ENCODE peak calls at places on chromosomes 11 and 22, in four cellular contexts. One of them, this sample, is unnamed.

GRCh38 chr11:123212406-123212805 is 17.4 kb upstream of the CLMP start:
- DNase-seq in AG04450: no peak
- DNase-seq in Calu3: no peak
- DNase-seq in neural crest cell: no peak
- DNase-seq in this sample: no peak

GRCh38 chr11:27238811-27239210 is 124.2 kb downstream of the CCDC34 start:
- DNase-seq in Calu3: no peak
- DNase-seq in AG04450: no peak
- DNase-seq in neural crest cell: no peak
- DNase-seq in this sample: no peak

GRCh38 chr22:20551805-20552449 is 44.5 kb downstream of the MED15 start:
- DNase-seq in AG04450: no peak
- DNase-seq in neural crest cell: no peak
- DNase-seq in Calu3: no peak
- DNase-seq in this sample: peak

GRCh38 chr22:30424471-30425326 is 869 bp upstream of the MTFP1 start:
- DNase-seq in neural crest cell: peak
- DNase-seq in AG04450: no peak
- DNase-seq in Calu3: peak
- DNase-seq in this sample: no peak

GRCh38 chr22:45968003-45968650 is 8.8 kb downstream of the WNT7B start:
- DNase-seq in AG04450: no peak
- DNase-seq in Calu3: no peak
- DNase-seq in neural crest cell: no peak
- DNase-seq in this sample: no peak

GRCh38 chr11:102920118-102920684 is 35.3 kb downstream of the MMP13 start:
- DNase-seq in Calu3: no peak
- DNase-seq in neural crest cell: no peak
- DNase-seq in AG04450: no peak
- DNase-seq in this sample: no peak

GRCh38 chr11:78290293-78291176 is 101.8 kb downstream of the USP35 start:
- DNase-seq in AG04450: peak
- DNase-seq in neural crest cell: no peak
- DNase-seq in Calu3: peak
- DNase-seq in this sample: no peak

GRCh38 chr11:118001494-118001971 is 15.3 kb downstream of the IL10RA start:
- DNase-seq in AG04450: no peak
- DNase-seq in neural crest cell: no peak
- DNase-seq in Calu3: no peak
- DNase-seq in this sample: no peak

GRCh38 chr11:17129003-17129402 is 51.5 kb upstream of the RPS13 start:
- DNase-seq in AG04450: no peak
- DNase-seq in neural crest cell: no peak
- DNase-seq in Calu3: no peak
- DNase-seq in this sample: no peak

GRCh38 chr11:13364388-13364787 is 86.8 kb downstream of the BMAL1 start:
- DNase-seq in AG04450: no peak
- DNase-seq in Calu3: no peak
- DNase-seq in neural crest cell: no peak
- DNase-seq in this sample: no peak

GRCh38 chr11:116731097-116731761 is 41.6 kb downstream of the BUD13 start:
- DNase-seq in AG04450: no peak
- DNase-seq in neural crest cell: peak
- DNase-seq in Calu3: no peak
- DNase-seq in this sample: no peak

GRCh38 chr22:33272180-33272579 is 214.0 kb upstream of the SYN3 start:
- DNase-seq in Calu3: no peak
- DNase-seq in neural crest cell: no peak
- DNase-seq in AG04450: no peak
- DNase-seq in this sample: no peak

GRCh38 chr11:65743928-65744698 is 23.5 kb upstream of the RNASEH2C start:
- DNase-seq in Calu3: peak
- DNase-seq in AG04450: no peak
- DNase-seq in neural crest cell: peak
- DNase-seq in this sample: no peak

GRCh38 chr11:7062534-7062933 is 26.3 kb upstream of the RBMXL2 start:
- DNase-seq in Calu3: no peak
- DNase-seq in AG04450: no peak
- DNase-seq in neural crest cell: no peak
- DNase-seq in this sample: no peak

GRCh38 chr11:3164540-3165151 is 464 bp downstream of the OSBPL5 start:
- DNase-seq in AG04450: no peak
- DNase-seq in Calu3: no peak
- DNase-seq in neural crest cell: no peak
- DNase-seq in this sample: peak

GRCh38 chr11:106961048-106961447 is 57.2 kb downstream of the GUCY1A2 start:
- DNase-seq in AG04450: no peak
- DNase-seq in neural crest cell: no peak
- DNase-seq in Calu3: no peak
- DNase-seq in this sample: no peak

GRCh38 chr11:96162816-96163499 is 180.0 kb downstream of the MAML2 start:
- DNase-seq in neural crest cell: no peak
- DNase-seq in Calu3: no peak
- DNase-seq in AG04450: peak
- DNase-seq in this sample: no peak

GRCh38 chr11:134045799-134046635 is 22.9 kb upstream of the JAM3 start:
- DNase-seq in Calu3: peak
- DNase-seq in AG04450: no peak
- DNase-seq in neural crest cell: no peak
- DNase-seq in this sample: peak

GRCh38 chr11:3095712-3096361 is 38.6 kb upstream of the CARS1 start:
- DNase-seq in neural crest cell: no peak
- DNase-seq in Calu3: no peak
- DNase-seq in AG04450: peak
- DNase-seq in this sample: no peak

GRCh38 chr11:68942751-68943271 is 38.0 kb downstream of the MRGPRD start:
- DNase-seq in Calu3: no peak
- DNase-seq in neural crest cell: no peak
- DNase-seq in AG04450: no peak
- DNase-seq in this sample: no peak

GRCh38 chr22:23553922-23554870 is 25.9 kb downstream of the IGLL1 start:
- DNase-seq in Calu3: no peak
- DNase-seq in AG04450: no peak
- DNase-seq in neural crest cell: no peak
- DNase-seq in this sample: no peak

GRCh38 chr11:119479685-119480275 is 56.8 kb upstream of the THY1 start:
- DNase-seq in neural crest cell: no peak
- DNase-seq in Calu3: no peak
- DNase-seq in AG04450: no peak
- DNase-seq in this sample: no peak

GRCh38 chr11:1440066-1440465 is 46.5 kb downstream of the MOB2 start:
- DNase-seq in Calu3: no peak
- DNase-seq in AG04450: no peak
- DNase-seq in neural crest cell: no peak
- DNase-seq in this sample: no peak

GRCh38 chr11:76361365-76361764 is 19.6 kb downstream of the THAP12 start:
- DNase-seq in Calu3: no peak
- DNase-seq in AG04450: no peak
- DNase-seq in neural crest cell: no peak
- DNase-seq in this sample: no peak

GRCh38 chr11:119361056-119361787 is 14.7 kb upstream of the MFRP start:
- DNase-seq in Calu3: no peak
- DNase-seq in neural crest cell: no peak
- DNase-seq in AG04450: peak
- DNase-seq in this sample: no peak

GRCh38 chr11:65502274-65502851 is 3.5 kb downstream of the MALAT1 start:
- DNase-seq in Calu3: no peak
- DNase-seq in neural crest cell: no peak
- DNase-seq in AG04450: no peak
- DNase-seq in this sample: no peak

GRCh38 chr11:45089251-45089650 is 57.2 kb upstream of the PRDM11 start:
- DNase-seq in Calu3: no peak
- DNase-seq in AG04450: peak
- DNase-seq in neural crest cell: no peak
- DNase-seq in this sample: no peak

GRCh38 chr11:57508341-57509170 is 6.9 kb downstream of the SLC43A1 start:
- DNase-seq in Calu3: no peak
- DNase-seq in neural crest cell: no peak
- DNase-seq in AG04450: no peak
- DNase-seq in this sample: no peak

GRCh38 chr11:13644997-13645667 is 23.3 kb upstream of the FAR1 start:
- DNase-seq in AG04450: no peak
- DNase-seq in neural crest cell: no peak
- DNase-seq in Calu3: no peak
- DNase-seq in this sample: no peak

GRCh38 chr22:30038219-30038618 is 42.0 kb upstream of the HORMAD2 start:
- DNase-seq in Calu3: peak
- DNase-seq in neural crest cell: no peak
- DNase-seq in AG04450: no peak
- DNase-seq in this sample: no peak

GRCh38 chr11:109747839-109748238 is 325.8 kb downstream of the C11orf87 start:
- DNase-seq in AG04450: no peak
- DNase-seq in neural crest cell: no peak
- DNase-seq in Calu3: no peak
- DNase-seq in this sample: no peak

GRCh38 chr22:21455334-21456089 is 11.7 kb upstream of the TMEM191C start:
- DNase-seq in Calu3: no peak
- DNase-seq in AG04450: no peak
- DNase-seq in neural crest cell: peak
- DNase-seq in this sample: peak

GRCh38 chr22:37314315-37315046 is 32.2 kb downstream of the CYTH4 start:
- DNase-seq in neural crest cell: no peak
- DNase-seq in Calu3: no peak
- DNase-seq in AG04450: no peak
- DNase-seq in this sample: no peak

GRCh38 chr22:20315337-20316216 is 4.3 kb downstream of the DGCR6L start:
- DNase-seq in AG04450: no peak
- DNase-seq in neural crest cell: no peak
- DNase-seq in Calu3: no peak
- DNase-seq in this sample: no peak

GRCh38 chr22:23385301-23386244 is 194.5 kb downstream of the IGLL1 start:
- DNase-seq in AG04450: peak
- DNase-seq in neural crest cell: peak
- DNase-seq in Calu3: peak
- DNase-seq in this sample: no peak

GRCh38 chr22:39478461-39478860 is 21.6 kb downstream of the MGAT3 start:
- DNase-seq in AG04450: no peak
- DNase-seq in neural crest cell: no peak
- DNase-seq in Calu3: peak
- DNase-seq in this sample: no peak

GRCh38 chr11:97460091-97460490 is 1070.3 kb downstream of the JRKL start:
- DNase-seq in Calu3: no peak
- DNase-seq in AG04450: no peak
- DNase-seq in neural crest cell: no peak
- DNase-seq in this sample: no peak

GRCh38 chr11:97451441-97451840 is 1061.6 kb downstream of the JRKL start:
- DNase-seq in neural crest cell: no peak
- DNase-seq in AG04450: no peak
- DNase-seq in Calu3: no peak
- DNase-seq in this sample: no peak

GRCh38 chr11:97454988-97455387 is 1065.2 kb downstream of the JRKL start:
- DNase-seq in neural crest cell: no peak
- DNase-seq in AG04450: no peak
- DNase-seq in Calu3: no peak
- DNase-seq in this sample: no peak
- TF ChIP-seq CTCF in neural crest cell: peak
- TF ChIP-seq CTCF in AG04450: peak
- TF ChIP-seq CTCF in Calu3: no peak
- TF ChIP-seq CTCF in this sample: peak

GRCh38 chr11:127993788-127994187 is 593.6 kb downstream of the ETS1 start:
- DNase-seq in Calu3: no peak
- DNase-seq in neural crest cell: no peak
- DNase-seq in AG04450: no peak
- DNase-seq in this sample: no peak
- TF ChIP-seq CTCF in Calu3: no peak
- TF ChIP-seq CTCF in neural crest cell: no peak
- TF ChIP-seq CTCF in AG04450: peak
- TF ChIP-seq CTCF in this sample: peak

GRCh38 chr11:63998558-63999348 is 12.5 kb downstream of the OTUB1 start:
- DNase-seq in AG04450: no peak
- DNase-seq in Calu3: no peak
- DNase-seq in neural crest cell: peak
- DNase-seq in this sample: no peak

GRCh38 chr11:64000740-64001514 is 14.7 kb downstream of the OTUB1 start:
- DNase-seq in Calu3: no peak
- DNase-seq in AG04450: no peak
- DNase-seq in neural crest cell: no peak
- DNase-seq in this sample: no peak

GRCh38 chr11:64001552-64002427 is 15.6 kb downstream of the OTUB1 start:
- DNase-seq in Calu3: no peak
- DNase-seq in neural crest cell: no peak
- DNase-seq in AG04450: no peak
- DNase-seq in this sample: no peak

GRCh38 chr11:63999349-64000025 is 13.2 kb downstream of the OTUB1 start:
- DNase-seq in AG04450: no peak
- DNase-seq in neural crest cell: peak
- DNase-seq in Calu3: no peak
- DNase-seq in this sample: no peak

GRCh38 chr11:64000026-64000739 is 13.9 kb downstream of the OTUB1 start:
- DNase-seq in neural crest cell: peak
- DNase-seq in Calu3: no peak
- DNase-seq in AG04450: no peak
- DNase-seq in this sample: no peak
- TF ChIP-seq CTCF in neural crest cell: peak
- TF ChIP-seq CTCF in Calu3: no peak
- TF ChIP-seq CTCF in AG04450: peak
- TF ChIP-seq CTCF in this sample: peak

GRCh38 chr11:12089473-12089872 is 20.9 kb upstream of the MICAL2 start:
- DNase-seq in Calu3: no peak
- DNase-seq in AG04450: no peak
- DNase-seq in neural crest cell: no peak
- DNase-seq in this sample: no peak

GRCh38 chr11:12092714-12093113 is 17.7 kb upstream of the MICAL2 start:
- DNase-seq in neural crest cell: no peak
- DNase-seq in Calu3: no peak
- DNase-seq in AG04450: no peak
- DNase-seq in this sample: no peak

GRCh38 chr11:12090761-12091261 is 19.6 kb upstream of the MICAL2 start:
- DNase-seq in AG04450: no peak
- DNase-seq in Calu3: peak
- DNase-seq in neural crest cell: no peak
- DNase-seq in this sample: no peak

GRCh38 chr11:12090061-12090572 is 20.3 kb upstream of the MICAL2 start:
- DNase-seq in neural crest cell: no peak
- DNase-seq in AG04450: no peak
- DNase-seq in Calu3: peak
- DNase-seq in this sample: no peak

DNA sequence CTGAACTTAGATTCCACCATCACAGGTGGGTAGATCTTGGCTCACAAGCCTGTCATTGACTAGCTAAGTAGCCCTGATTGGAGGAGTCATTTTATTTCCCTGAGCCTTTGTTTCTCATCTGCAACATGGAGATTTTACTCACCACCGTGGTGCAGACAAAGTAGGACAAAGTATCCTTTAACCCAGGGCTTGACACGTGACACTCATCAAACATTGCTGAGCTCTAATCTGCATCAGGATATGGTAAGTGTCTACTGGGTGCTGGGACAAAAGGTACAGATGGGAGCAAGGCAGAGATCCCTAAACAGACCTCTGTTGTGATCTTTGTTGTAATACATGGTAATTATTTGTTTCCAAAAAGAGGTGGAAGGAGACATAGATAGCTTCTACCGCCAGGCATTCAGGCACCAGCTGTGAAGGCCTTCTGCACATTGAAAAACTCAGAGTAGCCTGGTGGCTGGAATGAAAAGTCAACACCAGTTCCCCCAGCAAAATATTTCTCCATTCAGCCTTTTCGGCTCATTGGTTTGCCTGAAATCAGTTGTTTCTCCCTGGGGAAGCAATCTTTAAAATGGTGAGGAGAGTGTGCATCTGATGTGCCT is 18.3 kb upstream of the MICAL2 start:
- DNase-seq in neural crest cell: no peak
- DNase-seq in AG04450: no peak
- DNase-seq in Calu3: no peak
- DNase-seq in this sample: no peak
- TF ChIP-seq CTCF in neural crest cell: peak
- TF ChIP-seq CTCF in AG04450: peak
- TF ChIP-seq CTCF in Calu3: no peak
- TF ChIP-seq CTCF in this sample: peak